ENCODE peak calls at places on chromosomes 7 and 10, in eight cellular contexts. S is AG09309, Q is ovary, F is right lobe of liver, H is cardiac muscle cell, K is fibroblast of pulmonary artery, D is GM13977, G is upper lobe of left lung. T is an unnamed sample.

GRCh38 chr10:126090911-126091728 is 194.8 kb downstream of the FANK1 start:
- DNase-seq in S (peak), Q (no peak), F (no peak), H (no peak), K (peak), D (no peak), G (no peak), T (no peak)

GRCh38 chr10:34109952-34110702 is 705.0 kb downstream of the PARD3 start:
- DNase-seq in S (peak), Q (no peak), F (no peak), H (no peak), K (no peak), D (no peak), G (no peak), T (no peak)

GRCh38 chr7:95394370-95394769 is 1.8 kb downstream of the PON3 start:
- DNase-seq in S (no peak), Q (no peak), F (no peak), H (no peak), K (no peak), D (peak), G (no peak), T (no peak)

GRCh38 chr10:29658984-29659769 is 24.4 kb upstream of the SVIL start:
- DNase-seq in S (peak), Q (peak), F (no peak), H (no peak), K (peak), D (peak), G (peak), T (peak)

GRCh38 chr7:151013356-151013727 is 11.0 kb downstream of the ATG9B start:
- DNase-seq in S (no peak), Q (peak), F (no peak), H (no peak), K (no peak), D (peak), G (no peak), T (no peak)

GRCh38 chr10:121607310-121608055 is 9.2 kb upstream of the FGFR2 start:
- DNase-seq in S (no peak), Q (no peak), F (no peak), H (no peak), K (no peak), D (no peak), G (no peak), T (no peak)

GRCh38 chr7:28533731-28534531 is 121.6 kb downstream of the CREB5 start:
- DNase-seq in S (no peak), Q (peak), F (no peak), H (no peak), K (peak), D (no peak), G (no peak), T (no peak)

GRCh38 chr7:151013728-151014497 is 10.4 kb downstream of the ATG9B start:
- DNase-seq in S (no peak), Q (peak), F (peak), H (peak), K (peak), D (peak), G (peak), T (peak)

GRCh38 chr10:102334106-102334505 is 61.4 kb upstream of the NFKB2 start:
- DNase-seq in S (no peak), Q (no peak), F (no peak), H (peak), K (peak), D (no peak), G (peak), T (no peak)

GRCh38 chr10:99667108-99667751 is 7.9 kb downstream of the ENTPD7 start:
- DNase-seq in S (no peak), Q (no peak), F (no peak), H (no peak), K (peak), D (no peak), G (no peak), T (no peak)

GRCh38 chr7:108046952-108047506 is 44.1 kb upstream of the LAMB1 start:
- DNase-seq in S (no peak), Q (no peak), F (no peak), H (no peak), K (no peak), D (no peak), G (no peak), T (no peak)

DNA sequence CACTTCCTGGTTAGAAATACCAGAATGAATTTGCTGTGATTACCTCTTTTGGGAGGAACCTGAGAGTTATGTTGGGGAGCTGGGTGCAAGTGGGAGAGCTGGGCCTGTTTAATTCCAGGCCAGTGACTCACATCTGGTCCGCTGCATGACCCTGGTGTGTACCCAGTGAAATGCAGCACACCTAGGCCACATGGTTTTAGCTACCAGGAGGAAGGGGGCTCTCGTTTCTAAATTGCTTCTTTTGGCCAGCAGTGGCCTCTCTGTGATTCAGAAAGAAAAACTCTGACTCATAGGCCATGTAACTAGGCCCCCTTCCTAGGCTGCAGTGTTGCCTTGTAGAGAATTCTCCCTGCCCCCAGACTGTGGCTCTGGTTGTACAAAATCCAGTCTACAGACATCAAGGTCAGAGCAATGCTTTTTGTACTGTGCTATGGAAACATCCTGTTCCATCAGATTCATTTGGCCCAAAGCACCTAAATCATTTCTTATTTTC is 6.7 kb downstream of the AGFG2 start:
- DNase-seq in S (peak), Q (peak), F (peak), H (peak), K (peak), D (peak), G (peak), T (peak)
- TF ChIP-seq CTCF in S (peak), Q (no peak), F (no peak), H (peak), K (peak), D (peak), G (no peak), T (no peak)

DNA sequence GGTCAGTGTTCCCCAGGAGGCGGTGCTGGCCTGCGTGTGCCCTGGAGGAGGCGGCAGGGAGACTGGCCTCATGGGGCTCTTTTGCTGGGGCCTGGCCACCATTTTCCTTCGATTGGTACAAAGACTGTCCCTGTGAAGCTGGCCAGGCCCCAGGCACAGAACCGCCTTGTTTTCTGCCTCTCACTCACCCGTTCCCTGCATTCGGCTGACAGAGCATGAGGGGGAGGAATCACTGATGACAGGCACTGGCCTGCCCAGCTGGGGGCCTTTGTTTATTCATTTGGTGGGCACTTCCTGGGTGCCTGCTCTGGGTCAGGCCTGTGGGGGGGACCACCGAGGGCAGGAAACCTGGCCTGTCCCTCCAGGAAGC is 139.2 kb downstream of the FAM53B start:
- DNase-seq in S (no peak), Q (no peak), F (no peak), H (no peak), K (no peak), D (no peak), G (no peak), T (no peak)
- TF ChIP-seq CTCF in S (no peak), Q (no peak), F (no peak), H (no peak), K (no peak), D (no peak), G (no peak), T (no peak)

GRCh38 chr7:93623816-93624215 is 49.3 kb upstream of the CALCR start:
- DNase-seq in S (no peak), Q (no peak), F (no peak), H (no peak), K (no peak), D (no peak), G (no peak), T (no peak)

GRCh38 chr7:93620864-93621263 is 46.3 kb upstream of the CALCR start:
- DNase-seq in S (no peak), Q (no peak), F (no peak), H (no peak), K (no peak), D (no peak), G (no peak), T (no peak)

GRCh38 chr7:93626869-93627268 is 52.3 kb upstream of the CALCR start:
- DNase-seq in S (no peak), Q (no peak), F (no peak), H (no peak), K (no peak), D (no peak), G (no peak), T (no peak)

GRCh38 chr7:93620057-93620456 is 45.5 kb upstream of the CALCR start:
- DNase-seq in S (no peak), Q (no peak), F (no peak), H (no peak), K (no peak), D (no peak), G (no peak), T (no peak)

DNA sequence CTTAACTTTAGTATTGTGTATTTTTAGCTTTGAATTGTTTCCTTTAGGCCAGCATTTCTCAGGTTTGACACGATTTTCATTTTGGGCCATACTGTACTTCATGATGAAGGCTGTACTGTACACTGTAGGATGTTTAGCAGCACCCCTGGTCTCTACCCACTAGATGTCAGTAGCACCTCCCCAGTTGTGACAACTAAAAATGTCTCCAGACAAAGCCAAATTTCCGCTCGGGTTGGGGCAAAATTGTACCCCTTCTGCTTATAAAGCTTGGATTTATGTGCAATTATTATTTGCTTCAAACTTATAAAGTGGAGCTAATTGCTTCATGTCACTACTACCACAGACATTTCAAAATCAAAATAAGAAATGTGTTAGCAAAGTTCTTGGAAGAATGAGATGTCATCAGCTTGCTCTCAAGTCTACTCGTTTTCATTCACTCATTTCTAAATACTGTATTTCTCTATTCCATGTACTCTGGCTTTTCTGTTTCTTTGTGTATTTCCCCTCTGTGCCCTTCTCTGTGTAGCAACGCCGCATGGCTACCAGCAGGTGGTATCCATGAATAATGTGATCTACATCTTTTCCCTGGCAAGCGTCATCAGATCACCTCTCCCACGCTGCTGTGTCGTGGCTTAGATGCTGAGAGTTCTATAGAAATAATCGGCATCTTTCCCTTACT is 47.7 kb upstream of the CALCR start:
- DNase-seq in S (no peak), Q (no peak), F (no peak), H (peak), K (peak), D (no peak), G (no peak), T (no peak)
- TF ChIP-seq CTCF in S (peak), Q (no peak), F (peak), H (peak), K (peak), D (peak), G (no peak), T (no peak)

GRCh38 chr10:114821293-114821914 is at the start of gene FHIP2A:
- DNase-seq in S (no peak), Q (peak), F (peak), H (peak), K (peak), D (peak), G (peak), T (peak)
- TF ChIP-seq CTCF in S (peak), Q (no peak), F (peak), H (peak), K (no peak), D (peak), G (peak), T (no peak)

GRCh38 chr7:145850636-145851035 is 266.0 kb upstream of the CNTNAP2 start:
- DNase-seq in S (no peak), Q (no peak), F (no peak), H (no peak), K (no peak), D (no peak), G (no peak), T (no peak)

GRCh38 chr7:145845345-145845744 is 271.3 kb upstream of the CNTNAP2 start:
- DNase-seq in S (no peak), Q (no peak), F (no peak), H (no peak), K (no peak), D (no peak), G (no peak), T (no peak)

DNA sequence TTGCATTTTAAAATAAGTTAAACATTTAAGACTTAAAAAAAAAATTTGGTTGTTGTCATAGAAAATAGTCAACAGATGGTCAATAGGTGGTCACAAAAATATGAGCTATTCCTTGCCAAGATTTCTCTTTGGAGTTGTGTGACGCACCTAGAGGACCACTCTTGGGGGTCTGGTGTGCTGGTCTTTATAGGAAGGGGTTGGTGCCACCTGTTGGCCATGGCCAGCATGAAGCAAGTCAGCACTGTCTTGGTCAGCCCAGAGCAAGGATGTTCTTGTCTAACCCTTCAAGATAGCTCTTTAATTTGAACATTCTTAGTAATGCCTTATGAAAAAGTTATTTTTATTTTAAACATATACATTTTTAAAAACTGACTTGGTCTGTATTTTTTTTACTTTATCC is 267.9 kb upstream of the CNTNAP2 start:
- DNase-seq in S (no peak), Q (no peak), F (no peak), H (peak), K (no peak), D (peak), G (no peak), T (peak)
- TF ChIP-seq CTCF in S (no peak), Q (no peak), F (no peak), H (peak), K (no peak), D (peak), G (no peak), T (no peak)

T was measured in activated CD8-positive, alpha-beta T cell treated with anti-CD3 and anti-CD28 coated beads for 36 hours.